ENCODE peak calls at places on chromosomes 12 and 14, in six cellular contexts. F, E, Q, U, A and D are unnamed samples.

GRCh38 chr14:50831704-50832130 is 755 bp upstream of the NIN start:
- DNase-seq in Q (no peak), A (no peak), E (no peak), U (no peak), F (no peak), D (no peak)

GRCh38 chr14:100278702-100279101 is 27.5 kb downstream of the SLC25A29 start:
- DNase-seq in F (no peak), A (no peak), U (peak), E (no peak), Q (no peak), D (peak)

GRCh38 chr14:67837011-67837624 is 17.5 kb downstream of the RAD51B start:
- DNase-seq in E (no peak), F (peak), U (peak), Q (peak), A (peak), D (peak)

GRCh38 chr12:19316420-19316819 is 122.9 kb upstream of the AEBP2 start:
- DNase-seq in A (no peak), E (no peak), F (no peak), Q (no peak), U (no peak), D (peak)

GRCh38 chr14:101361451-101362433 is 199.6 kb upstream of the DIO3 start:
- DNase-seq in U (no peak), F (no peak), E (no peak), A (no peak), Q (no peak), D (no peak)

GRCh38 chr12:31216479-31216878 is 109.5 kb downstream of the SINHCAF start:
- DNase-seq in F (no peak), A (no peak), U (no peak), E (no peak), Q (no peak), D (no peak)

GRCh38 chr12:42421844-42422779 is 96.1 kb downstream of the PPHLN1 start:
- DNase-seq in F (no peak), Q (peak), A (no peak), E (no peak), U (peak), D (peak)

GRCh38 chr14:80867091-80867490 is 74.4 kb downstream of the CEP128 start:
- DNase-seq in F (no peak), U (no peak), A (no peak), E (no peak), Q (no peak), D (no peak)

GRCh38 chr14:105005329-105005928 is 15.5 kb downstream of the CDCA4 start:
- DNase-seq in Q (no peak), E (no peak), U (no peak), F (no peak), A (no peak), D (no peak)

GRCh38 chr14:90557516-90557915 is 160.7 kb downstream of the CALM1 start:
- DNase-seq in E (no peak), Q (no peak), F (no peak), U (no peak), A (no peak), D (no peak)

GRCh38 chr14:26281280-26281998 is 316.4 kb downstream of the NOVA1 start:
- DNase-seq in A (no peak), F (no peak), E (no peak), U (peak), Q (peak), D (peak)

GRCh38 chr12:120598674-120599463 is 17.7 kb upstream of the POP5 start:
- DNase-seq in U (no peak), E (peak), Q (no peak), F (no peak), A (no peak), D (no peak)

GRCh38 chr12:2806700-2807099 is 5.8 kb upstream of the ITFG2 start:
- DNase-seq in A (no peak), Q (no peak), E (no peak), U (no peak), F (no peak), D (no peak)

GRCh38 chr12:51505363-51505762 is 80.7 kb downstream of the SLC4A8 start:
- DNase-seq in E (no peak), U (no peak), Q (no peak), A (no peak), F (no peak), D (no peak)

GRCh38 chr12:6606331-6607131 is 648 bp downstream of the CHD4 start:
- DNase-seq in E (peak), F (no peak), A (peak), U (peak), Q (no peak), D (peak)

GRCh38 chr12:90112668-90113067 is 404.0 kb upstream of the ATP2B1 start:
- DNase-seq in U (no peak), A (no peak), E (no peak), F (no peak), Q (no peak), D (no peak)

GRCh38 chr12:56326533-56326932 is 7.3 kb downstream of the PAN2 start:
- DNase-seq in F (no peak), A (no peak), E (no peak), Q (no peak), U (no peak), D (no peak)

GRCh38 chr12:47190905-47191304 is 111.1 kb upstream of the AMIGO2 start:
- DNase-seq in F (no peak), A (no peak), U (no peak), E (no peak), Q (no peak), D (no peak)

GRCh38 chr12:111942557-111942956 is 70.4 kb downstream of the TMEM116 start:
- DNase-seq in F (no peak), U (peak), Q (peak), A (no peak), E (no peak), D (peak)

GRCh38 chr14:57749267-57749666 is 116.6 kb downstream of the SLC35F4 start:
- DNase-seq in U (no peak), E (no peak), Q (no peak), F (no peak), A (no peak), D (no peak)

GRCh38 chr12:76921891-76922664 is 43.3 kb upstream of the CSRP2 start:
- DNase-seq in F (no peak), Q (no peak), E (no peak), U (peak), A (no peak), D (peak)

GRCh38 chr14:64191756-64192155 is 102.4 kb downstream of the ESR2 start:
- DNase-seq in A (no peak), U (peak), F (no peak), E (no peak), Q (peak), D (peak)

GRCh38 chr14:93712838-93713724 is 75.2 kb downstream of the PRIMA1 start:
- DNase-seq in U (no peak), Q (no peak), F (no peak), E (peak), A (no peak), D (no peak)

GRCh38 chr12:26276709-26277108 is 81.3 kb downstream of the SSPN start:
- DNase-seq in U (peak), E (no peak), F (no peak), Q (no peak), A (no peak), D (no peak)

GRCh38 chr12:63206908-63207307 is 55.9 kb upstream of the AVPR1A start:
- DNase-seq in Q (no peak), F (no peak), E (no peak), A (no peak), U (no peak), D (peak)

GRCh38 chr12:115044073-115044472 is 360.1 kb upstream of the TBX3 start:
- DNase-seq in Q (no peak), U (peak), A (no peak), F (no peak), E (no peak), D (no peak)

GRCh38 chr12:52278530-52278929 is 4.1 kb downstream of the KRT86 start:
- DNase-seq in U (no peak), Q (no peak), A (no peak), F (no peak), E (no peak), D (no peak)

GRCh38 chr12:100173111-100173510 is 27.5 kb upstream of the ACTR6 start:
- DNase-seq in Q (no peak), U (no peak), A (no peak), F (no peak), E (no peak), D (no peak)

GRCh38 chr14:42023452-42023851 is 416.8 kb downstream of the LRFN5 start:
- DNase-seq in F (no peak), A (no peak), Q (no peak), E (no peak), U (no peak), D (no peak)

GRCh38 chr12:111393700-111394275 is 11.9 kb upstream of the SH2B3 start:
- DNase-seq in Q (no peak), U (no peak), F (no peak), A (no peak), E (peak), D (no peak)

GRCh38 chr14:25394356-25394755 is 344.4 kb upstream of the STXBP6 start:
- DNase-seq in E (no peak), A (no peak), Q (no peak), U (no peak), F (no peak), D (no peak)

GRCh38 chr12:57027805-57028153 is 11.4 kb upstream of the TAC3 start:
- DNase-seq in A (no peak), F (no peak), E (no peak), Q (no peak), U (no peak), D (no peak)